ENCODE peak calls at places on chromosomes 11 and 22, in seven cellular contexts. F, R, P, O, K, J and V are unnamed samples.

GRCh38 chr22:40094449-40094848 is 83.3 kb upstream of the TNRC6B start:
- DNase-seq in F (peak), R (no peak), P (no peak), O (no peak), K (no peak), J (peak), V (no peak)

GRCh38 chr11:2891291-2891690 is 5.7 kb upstream of the CDKN1C start:
- DNase-seq in F (no peak), R (peak), P (no peak), O (no peak), K (no peak), J (no peak), V (peak)

GRCh38 chr22:43533131-43533530 is 121.3 kb downstream of the MPPED1 start:
- DNase-seq in F (no peak), R (no peak), P (no peak), O (no peak), K (no peak), J (no peak), V (no peak)

GRCh38 chr11:84687433-84687832 is 939.7 kb downstream of the DLG2 start:
- DNase-seq in F (no peak), R (no peak), P (no peak), O (no peak), K (no peak), J (no peak), V (no peak)

GRCh38 chr11:117572129-117572528 is 224.9 kb downstream of the DSCAML1 start:
- DNase-seq in F (no peak), R (no peak), P (no peak), O (no peak), K (no peak), J (no peak), V (no peak)

GRCh38 chr11:109405671-109406070 is 16.3 kb upstream of the C11orf87 start:
- DNase-seq in F (no peak), R (no peak), P (no peak), O (no peak), K (no peak), J (no peak), V (no peak)

GRCh38 chr22:39839198-39839597 is 54.4 kb downstream of the ENTHD1 start:
- DNase-seq in F (peak), R (no peak), P (no peak), O (no peak), K (no peak), J (no peak), V (no peak)

GRCh38 chr22:29784451-29785361 is 17.5 kb downstream of the UQCR10 start:
- DNase-seq in F (no peak), R (no peak), P (no peak), O (no peak), K (peak), J (no peak), V (no peak)

GRCh38 chr11:125239585-125240331 is 75.2 kb downstream of the PKNOX2 start:
- DNase-seq in F (no peak), R (no peak), P (no peak), O (no peak), K (no peak), J (no peak), V (no peak)

GRCh38 chr11:113387605-113388211 is at the start of gene ANKK1:
- DNase-seq in F (no peak), R (peak), P (no peak), O (no peak), K (peak), J (no peak), V (peak)

GRCh38 chr11:117915672-117916235 is 13.4 kb downstream of the TMPRSS13 start:
- DNase-seq in F (no peak), R (no peak), P (no peak), O (no peak), K (no peak), J (no peak), V (no peak)

GRCh38 chr22:44625421-44625760 is 76.6 kb upstream of the PRR5 start:
- DNase-seq in F (no peak), R (no peak), P (no peak), O (no peak), K (no peak), J (no peak), V (peak)

GRCh38 chr11:113563766-113564165 is 88.6 kb upstream of the DRD2 start:
- DNase-seq in F (no peak), R (no peak), P (no peak), O (no peak), K (no peak), J (no peak), V (no peak)

GRCh38 chr11:115653926-115654325 is 149.7 kb upstream of the CADM1 start:
- DNase-seq in F (no peak), R (no peak), P (no peak), O (no peak), K (no peak), J (no peak), V (no peak)

GRCh38 chr11:107655607-107656006 is 56.2 kb downstream of the SLN start:
- DNase-seq in F (no peak), R (no peak), P (no peak), O (no peak), K (no peak), J (no peak), V (no peak)

GRCh38 chr11:85875505-85875904 is 20.3 kb downstream of the CCDC83 start:
- DNase-seq in F (no peak), R (no peak), P (no peak), O (no peak), K (no peak), J (no peak), V (no peak)

GRCh38 chr11:2820976-2821375 is 64.6 kb downstream of the CDKN1C start:
- DNase-seq in F (no peak), R (no peak), P (no peak), O (peak), K (no peak), J (no peak), V (no peak)

GRCh38 chr11:128876133-128876650 is 9.1 kb upstream of the KCNJ1 start:
- DNase-seq in F (no peak), R (no peak), P (no peak), O (no peak), K (no peak), J (no peak), V (no peak)

GRCh38 chr11:44564653-44565007 is 833 bp upstream of the CD82 start:
- DNase-seq in F (no peak), R (peak), P (no peak), O (peak), K (peak), J (no peak), V (no peak)

GRCh38 chr11:16981651-16982194 is 32.5 kb downstream of the PLEKHA7 start:
- DNase-seq in F (no peak), R (no peak), P (peak), O (peak), K (peak), J (no peak), V (no peak)

GRCh38 chr11:2589538-2589934 is 110.3 kb downstream of the KCNQ1OT1 start:
- DNase-seq in F (no peak), R (no peak), P (no peak), O (no peak), K (peak), J (peak), V (peak)

GRCh38 chr11:77148963-77149715 is 21.1 kb downstream of the MYO7A start:
- DNase-seq in F (no peak), R (no peak), P (no peak), O (no peak), K (no peak), J (no peak), V (no peak)

GRCh38 chr22:48373626-48374173 is 1454.0 kb downstream of the BRD1 start:
- DNase-seq in F (no peak), R (no peak), P (no peak), O (no peak), K (no peak), J (no peak), V (no peak)

GRCh38 chr11:6391548-6392134 is 1.4 kb downstream of the SMPD1 start:
- DNase-seq in F (no peak), R (no peak), P (no peak), O (no peak), K (no peak), J (no peak), V (no peak)

GRCh38 chr11:19345519-19345847 is 104.7 kb upstream of the E2F8 start:
- DNase-seq in F (no peak), R (peak), P (no peak), O (peak), K (peak), J (peak), V (peak)

GRCh38 chr11:123494195-123495050 is 64.4 kb downstream of the GRAMD1B start:
- DNase-seq in F (no peak), R (no peak), P (no peak), O (no peak), K (no peak), J (no peak), V (no peak)

GRCh38 chr22:23063539-23064380 is 6.6 kb upstream of the GNAZ start:
- DNase-seq in F (no peak), R (no peak), P (no peak), O (no peak), K (no peak), J (peak), V (peak)

GRCh38 chr11:45661417-45662055 is 3.9 kb downstream of the CHST1 start:
- DNase-seq in F (no peak), R (no peak), P (no peak), O (no peak), K (no peak), J (no peak), V (no peak)

GRCh38 chr11:124745835-124746620 is 6.0 kb downstream of the VSIG2 start:
- DNase-seq in F (peak), R (no peak), P (no peak), O (no peak), K (peak), J (peak), V (no peak)

GRCh38 chr22:39654959-39655579 is 84.5 kb downstream of the CACNA1I start:
- DNase-seq in F (peak), R (peak), P (no peak), O (no peak), K (no peak), J (no peak), V (peak)

GRCh38 chr11:120413480-120413879 is 77.3 kb downstream of the ARHGEF12 start:
- DNase-seq in F (no peak), R (no peak), P (no peak), O (no peak), K (no peak), J (no peak), V (no peak)

GRCh38 chr11:118290923-118291322 is 13.6 kb upstream of the CD3E start:
- DNase-seq in F (peak), R (peak), P (no peak), O (no peak), K (peak), J (peak), V (no peak)

GRCh38 chr11:36449566-36450390 is 60.3 kb downstream of the TRAF6 start:
- DNase-seq in F (peak), R (no peak), P (no peak), O (no peak), K (no peak), J (peak), V (no peak)

DNA sequence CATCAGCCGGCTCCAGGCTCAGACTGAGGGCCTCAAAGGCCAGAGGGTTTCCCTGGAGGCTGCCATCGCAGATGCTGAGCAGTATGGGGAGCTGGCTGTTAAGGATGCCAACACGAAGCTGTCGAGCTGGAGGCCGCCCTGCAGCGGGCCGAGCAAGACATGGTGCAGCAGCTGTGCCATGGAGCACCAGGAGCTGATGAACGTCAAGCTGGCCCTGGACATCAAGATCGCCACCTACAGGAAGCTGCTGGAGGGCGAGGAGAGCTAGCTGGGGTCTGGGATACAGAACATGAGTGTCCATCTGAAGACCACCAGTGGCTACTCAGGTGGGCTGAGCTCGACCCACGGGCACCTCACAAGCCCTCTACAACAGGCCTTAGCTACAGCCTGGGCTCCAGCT is 4.0 kb upstream of the SCUBE2 start:
- DNase-seq in F (no peak), R (peak), P (no peak), O (no peak), K (no peak), J (no peak), V (no peak)
- TF ChIP-seq CTCF in F (peak), R (peak), P (no peak), O (no peak), K (no peak), J (peak), V (peak)

DNA sequence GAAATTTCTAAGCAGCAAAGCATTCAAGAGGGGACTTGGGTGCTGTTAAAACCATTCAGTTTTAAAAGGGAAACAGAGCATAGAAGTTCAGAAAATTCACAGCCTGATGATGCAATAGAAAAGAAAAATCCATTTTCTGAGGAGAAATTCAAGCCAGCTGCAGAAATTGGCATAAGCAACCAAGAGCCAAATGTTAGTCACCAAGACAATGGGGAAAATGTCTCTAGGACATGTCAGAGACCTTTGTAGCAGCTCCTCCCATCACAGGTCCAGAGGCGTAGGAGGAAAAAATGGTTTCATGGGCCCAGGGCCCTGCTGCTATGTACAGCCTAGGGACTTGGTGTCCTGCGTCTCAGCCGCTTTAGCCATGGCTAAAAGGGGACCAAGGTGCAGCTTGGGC is 5.5 kb upstream of the IRAG1 start:
- DNase-seq in F (no peak), R (no peak), P (no peak), O (no peak), K (no peak), J (no peak), V (no peak)
- TF ChIP-seq CTCF in F (no peak), R (no peak), P (no peak), O (no peak), K (no peak), J (no peak), V (no peak)

DNA sequence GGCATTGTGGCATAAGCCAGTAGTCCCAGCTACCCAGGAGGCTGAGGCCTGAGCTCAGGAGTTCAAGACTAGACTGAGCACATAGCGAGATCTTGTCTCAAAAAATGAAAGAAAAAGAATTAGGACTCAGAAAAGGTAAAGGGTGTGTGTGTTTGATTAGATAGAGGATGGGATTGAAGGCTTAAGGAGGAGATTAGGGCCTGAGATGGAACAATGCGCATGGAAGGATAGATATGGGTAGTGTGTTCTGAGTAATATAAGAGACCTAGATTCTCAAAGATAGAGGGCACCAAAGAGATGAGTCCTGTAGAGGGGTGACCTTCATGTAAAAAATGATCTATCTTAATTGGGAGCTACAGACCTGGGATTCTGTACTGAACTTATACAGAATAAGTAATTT is 17.3 kb upstream of the RAB30 start:
- DNase-seq in F (no peak), R (no peak), P (no peak), O (no peak), K (no peak), J (no peak), V (no peak)
- TF ChIP-seq CTCF in F (peak), R (no peak), P (no peak), O (no peak), K (no peak), J (no peak), V (no peak)

GRCh38 chr11:88494857-88495256 is 157.3 kb upstream of the CTSC start:
- DNase-seq in F (no peak), R (no peak), P (no peak), O (no peak), K (no peak), J (no peak), V (no peak)
- TF ChIP-seq CTCF in F (no peak), R (no peak), P (no peak), O (no peak), K (no peak), J (peak), V (no peak)

GRCh38 chr11:126485986-126486635 is 130.6 kb downstream of the ST3GAL4 start:
- DNase-seq in F (no peak), R (no peak), P (no peak), O (no peak), K (no peak), J (no peak), V (no peak)
- TF ChIP-seq CTCF in F (no peak), R (no peak), P (no peak), O (no peak), K (no peak), J (no peak), V (no peak)

GRCh38 chr22:37996515-37997246 is 12.3 kb upstream of the SOX10 start:
- DNase-seq in F (peak), R (peak), P (no peak), O (no peak), K (no peak), J (no peak), V (no peak)
- TF ChIP-seq CTCF in F (no peak), R (peak), P (no peak), O (no peak), K (no peak), J (no peak), V (no peak)

GRCh38 chr22:41245917-41246499 is 5.3 kb upstream of the CHADL start:
- DNase-seq in F (no peak), R (peak), P (no peak), O (no peak), K (no peak), J (no peak), V (no peak)
- TF ChIP-seq CTCF in F (peak), R (peak), P (peak), O (no peak), K (no peak), J (no peak), V (no peak)

GRCh38 chr11:64268687-64269379 is 15.6 kb downstream of the BAD start:
- DNase-seq in F (peak), R (peak), P (no peak), O (peak), K (peak), J (peak), V (peak)

GRCh38 chr11:64269380-64270234 is 14.9 kb downstream of the BAD start:
- DNase-seq in F (peak), R (peak), P (peak), O (peak), K (peak), J (peak), V (peak)

GRCh38 chr11:64268028-64268686 is 16.3 kb downstream of the BAD start:
- DNase-seq in F (no peak), R (no peak), P (no peak), O (no peak), K (no peak), J (no peak), V (no peak)

GRCh38 chr11:64275031-64275800 is 9.2 kb downstream of the BAD start:
- DNase-seq in F (no peak), R (peak), P (no peak), O (no peak), K (no peak), J (no peak), V (no peak)

DNA sequence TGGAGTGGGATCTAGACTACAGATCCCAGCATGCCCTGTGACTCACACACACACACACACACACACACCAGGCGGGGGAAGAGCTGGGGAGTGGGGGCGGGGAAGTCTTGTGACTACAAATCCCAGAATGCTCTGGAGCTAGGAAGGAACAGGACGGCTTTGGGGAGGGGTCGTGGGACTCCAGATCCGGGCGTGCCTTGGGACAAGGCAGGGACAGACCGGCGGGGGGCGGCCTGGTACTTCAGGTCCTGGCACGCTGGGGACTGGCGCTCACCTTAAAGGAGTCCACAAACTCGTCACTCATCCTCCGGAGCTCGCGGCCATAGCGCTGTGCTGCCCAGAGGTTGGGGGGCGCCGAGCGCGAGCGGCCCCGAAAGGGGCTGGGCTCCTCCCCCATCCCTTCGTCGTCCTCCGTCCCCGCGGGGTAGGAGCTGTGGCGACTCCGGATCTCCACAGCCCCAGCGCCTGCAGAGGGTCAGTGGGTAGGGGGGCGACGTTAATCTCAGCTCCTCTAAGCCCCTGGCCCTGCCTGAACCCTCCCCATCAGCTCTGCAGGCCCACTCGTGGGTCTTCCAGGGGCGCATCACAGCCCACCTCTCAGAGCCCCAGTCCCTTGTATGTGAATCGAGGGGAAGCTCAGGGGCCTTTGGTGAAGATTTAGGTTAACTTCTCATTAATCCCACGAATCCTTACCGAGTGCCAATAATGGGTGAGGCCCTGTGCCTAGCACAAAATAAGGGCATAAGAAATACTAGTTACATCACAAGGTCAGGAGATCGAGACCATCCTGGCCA is 12.9 kb downstream of the BAD start:
- DNase-seq in F (peak), R (peak), P (peak), O (peak), K (peak), J (peak), V (peak)
- TF ChIP-seq CTCF in F (peak), R (peak), P (peak), O (peak), K (no peak), J (peak), V (peak)

GRCh38 chr11:61695917-61696316 is 15.7 kb downstream of the DAGLA start:
- DNase-seq in F (no peak), R (no peak), P (peak), O (peak), K (peak), J (peak), V (peak)
- TF ChIP-seq CTCF in F (no peak), R (peak), P (peak), O (no peak), K (no peak), J (no peak), V (peak)

GRCh38 chr22:19527321-19527721 is 3.1 kb upstream of the CLDN5 start:
- DNase-seq in F (no peak), R (peak), P (no peak), O (no peak), K (no peak), J (peak), V (no peak)

GRCh38 chr22:19526076-19526701 is 2.0 kb upstream of the CLDN5 start:
- DNase-seq in F (no peak), R (no peak), P (no peak), O (no peak), K (no peak), J (no peak), V (no peak)

GRCh38 chr22:19525666-19526065 is 1.5 kb upstream of the CLDN5 start:
- DNase-seq in F (no peak), R (no peak), P (no peak), O (no peak), K (no peak), J (peak), V (no peak)

GRCh38 chr22:19527861-19528417 is 3.7 kb upstream of the CLDN5 start:
- DNase-seq in F (no peak), R (no peak), P (no peak), O (no peak), K (no peak), J (no peak), V (no peak)

DNA sequence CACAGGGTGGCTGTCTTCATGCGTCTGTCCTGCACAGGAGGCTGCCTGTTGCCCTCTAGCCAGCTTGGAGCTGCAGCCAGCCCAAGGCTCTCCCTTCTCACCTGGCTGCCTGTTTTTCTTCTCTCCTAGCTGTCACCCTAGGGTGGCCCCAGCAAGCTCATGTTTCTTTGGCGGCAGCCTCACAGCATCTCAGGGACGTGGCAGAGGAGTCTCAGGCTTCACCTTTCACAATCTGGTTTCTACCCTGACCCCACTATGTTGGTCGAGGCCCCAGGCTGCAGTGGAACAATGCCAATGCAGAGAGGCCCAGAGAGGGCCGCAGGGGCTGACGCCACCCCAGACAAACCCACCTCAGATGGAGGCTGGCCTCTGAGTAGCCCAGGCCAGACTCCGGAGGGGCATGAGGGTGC is 2.5 kb upstream of the CLDN5 start:
- DNase-seq in F (no peak), R (no peak), P (no peak), O (no peak), K (no peak), J (no peak), V (no peak)
- TF ChIP-seq CTCF in F (no peak), R (no peak), P (no peak), O (no peak), K (no peak), J (no peak), V (no peak)